ENCODE peak calls at places on chromosome 9, in nine cellular contexts. L is ovary; S is heart left ventricle; P is CD8-positive, alpha-beta T cell; Z is neural progenitor cell; J is HCT116; E is Peyer's patch; M is esophagus muscularis mucosa; U is NT2/D1. V is an unnamed sample. For H3K4me1, the result is how much of the 10 kb centered on the place peaks cover.

GRCh38 chr9:21096172-21096900 is 18.6 kb upstream of the IFNB1 start:
- DNase-seq in L (peak), S (no peak), P (no peak), Z (no peak), J (no peak), E (no peak), M (peak), U (no peak), V (peak)

GRCh38 chr9:131282688-131283422 is 6.5 kb upstream of the FAM78A start:
- DNase-seq in L (no peak), S (peak), P (no peak), Z (peak), J (no peak), E (no peak), M (no peak), U (peak), V (no peak)

GRCh38 chr9:94269264-94269663 is 10.2 kb downstream of the ZNF169 start:
- DNase-seq in L (no peak), S (no peak), P (no peak), Z (no peak), J (no peak), E (no peak), M (no peak), U (no peak), V (no peak)

GRCh38 chr9:70791936-70792335 is 329.5 kb downstream of the TRPM3 start:
- DNase-seq in L (no peak), S (no peak), P (no peak), Z (peak), J (no peak), E (no peak), M (peak), U (no peak), V (no peak)

GRCh38 chr9:82882744-82883143 is 180.2 kb downstream of the RASEF start:
- DNase-seq in L (no peak), S (no peak), P (no peak), Z (no peak), J (no peak), E (no peak), M (no peak), U (no peak), V (no peak)

GRCh38 chr9:3385871-3386270 is 139.9 kb downstream of the RFX3 start:
- DNase-seq in L (no peak), S (no peak), P (no peak), Z (no peak), J (no peak), E (no peak), M (no peak), U (no peak), V (no peak)

GRCh38 chr9:5441043-5441442 is 3.3 kb upstream of the PLGRKT start:
- DNase-seq in L (no peak), S (no peak), P (no peak), Z (no peak), J (no peak), E (no peak), M (no peak), U (no peak), V (no peak)

GRCh38 chr9:12859704-12860251 is 85.0 kb downstream of the LURAP1L start:
- DNase-seq in L (no peak), S (no peak), P (no peak), Z (no peak), J (peak), E (no peak), M (no peak), U (no peak), V (no peak)

GRCh38 chr9:131608469-131609115 is 63.3 kb downstream of the PRRT1B start:
- DNase-seq in L (peak), S (peak), P (no peak), Z (peak), J (peak), E (no peak), M (peak), U (peak), V (no peak)

GRCh38 chr9:21668504-21668903 is 133.9 kb upstream of the MTAP start:
- DNase-seq in L (no peak), S (no peak), P (no peak), Z (no peak), J (no peak), E (no peak), M (no peak), U (no peak), V (no peak)

GRCh38 chr9:126499005-126499910 is 114.5 kb upstream of the LMX1B start:
- DNase-seq in L (peak), S (no peak), P (no peak), Z (peak), J (no peak), E (no peak), M (no peak), U (no peak), V (no peak)

GRCh38 chr9:4979224-4979623 is 5.8 kb upstream of the JAK2 start:
- DNase-seq in L (no peak), S (no peak), P (no peak), Z (no peak), J (no peak), E (no peak), M (no peak), U (no peak), V (no peak)

GRCh38 chr9:101443358-101443757 is 7.8 kb upstream of the ALDOB start:
- DNase-seq in L (no peak), S (peak), P (no peak), Z (no peak), J (no peak), E (peak), M (no peak), U (no peak), V (no peak)

GRCh38 chr9:7284517-7284916 is 515.1 kb downstream of the DMAC1 start:
- DNase-seq in L (no peak), S (no peak), P (no peak), Z (peak), J (no peak), E (no peak), M (no peak), U (peak), V (no peak)

GRCh38 chr9:1052908-1053590 is 2.9 kb downstream of the DMRT2 start:
- DNase-seq in L (no peak), S (no peak), P (no peak), Z (no peak), J (no peak), E (no peak), M (no peak), U (no peak), V (no peak)

GRCh38 chr9:35431467-35431866 is 58.4 kb upstream of the RUSC2 start:
- DNase-seq in L (no peak), S (no peak), P (no peak), Z (no peak), J (no peak), E (no peak), M (no peak), U (no peak), V (no peak)

GRCh38 chr9:79287152-79287766 is 284.5 kb upstream of the TLE4 start:
- DNase-seq in L (no peak), S (no peak), P (no peak), Z (peak), J (no peak), E (no peak), M (no peak), U (no peak), V (no peak)

GRCh38 chr9:94586316-94586715 is 7.3 kb downstream of the FBP2 start:
- DNase-seq in L (no peak), S (no peak), P (no peak), Z (no peak), J (no peak), E (no peak), M (no peak), U (no peak), V (no peak)

GRCh38 chr9:127583605-127584053 is 28.4 kb upstream of the STXBP1 start:
- DNase-seq in L (no peak), S (no peak), P (no peak), Z (no peak), J (no peak), E (no peak), M (no peak), U (no peak), V (no peak)

GRCh38 chr9:136052433-136052880 is 42.6 kb downstream of the NACC2 start:
- DNase-seq in L (peak), S (no peak), P (no peak), Z (peak), J (no peak), E (no peak), M (no peak), U (no peak), V (no peak)

GRCh38 chr9:21687351-21687750 is 115.1 kb upstream of the MTAP start:
- DNase-seq in L (no peak), S (no peak), P (no peak), Z (no peak), J (no peak), E (no peak), M (no peak), U (no peak), V (no peak)

GRCh38 chr9:38639577-38639940 is 19.2 kb upstream of the ANKRD18A start:
- DNase-seq in L (no peak), S (no peak), P (no peak), Z (no peak), J (no peak), E (no peak), M (peak), U (no peak), V (no peak)
- H3K4me3 ChIP-seq in L (no peak), S (no peak), P (no peak), Z (no peak), J (no peak), E (no peak), M (no peak), U (no peak), V (no peak)

GRCh38 chr9:89342213-89342612 is 23.9 kb downstream of the SECISBP2 start:
- DNase-seq in L (no peak), S (no peak), P (no peak), Z (no peak), J (no peak), E (no peak), M (peak), U (no peak), V (no peak)

GRCh38 chr9:89340332-89340731 is 22.0 kb downstream of the SECISBP2 start:
- DNase-seq in L (no peak), S (no peak), P (no peak), Z (no peak), J (no peak), E (no peak), M (peak), U (no peak), V (no peak)

GRCh38 chr9:89339807-89340206 is 21.5 kb downstream of the SECISBP2 start:
- DNase-seq in L (no peak), S (no peak), P (no peak), Z (no peak), J (no peak), E (no peak), M (no peak), U (no peak), V (no peak)

GRCh38 chr9:89345476-89345875 is 27.2 kb downstream of the SECISBP2 start:
- DNase-seq in L (no peak), S (no peak), P (no peak), Z (no peak), J (no peak), E (no peak), M (peak), U (no peak), V (no peak)

GRCh38 chr9:89342948-89343347 is 24.6 kb downstream of the SECISBP2 start:
- DNase-seq in L (no peak), S (no peak), P (no peak), Z (no peak), J (no peak), E (no peak), M (no peak), U (no peak), V (no peak)
- H3K4me1 ChIP-seq in L (under half), S (under half), P (under half), Z (under half), J (under half), E (under half), M (under half), U (under half), V (under half)

DNA sequence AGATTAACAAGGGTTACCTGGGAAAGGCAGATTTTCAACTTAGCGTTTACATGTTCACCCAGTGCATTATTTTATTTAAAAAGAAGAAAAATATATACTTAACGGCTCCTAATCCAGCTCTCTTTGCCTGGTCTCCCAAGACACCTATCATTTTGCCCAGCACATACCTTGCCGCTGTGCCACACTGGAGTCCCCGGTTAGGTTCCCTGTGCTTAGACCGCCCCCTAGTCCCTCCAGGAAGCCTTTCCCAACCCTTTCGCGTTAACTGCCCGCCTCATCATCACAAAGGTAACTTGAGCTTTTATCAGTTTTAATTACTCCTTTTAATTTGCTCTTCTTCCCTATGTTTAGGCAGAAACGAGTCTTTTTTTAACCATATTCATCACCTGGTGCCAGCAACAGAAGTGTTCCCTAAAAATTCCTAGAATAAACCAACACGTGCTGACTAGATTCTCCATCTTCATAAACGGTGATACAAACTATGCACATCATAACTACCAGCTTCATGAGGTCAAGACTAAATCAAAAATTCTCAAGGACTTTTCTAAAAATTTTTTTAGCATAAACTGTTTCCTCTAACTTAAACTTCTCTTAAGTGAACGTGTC is 19.7 kb downstream of the DNAJA1 start:
- DNase-seq in L (no peak), S (no peak), P (no peak), Z (peak), J (no peak), E (peak), M (no peak), U (peak), V (no peak)
- H3K4me3 ChIP-seq in L (peak), S (peak), P (peak), Z (peak), J (no peak), E (peak), M (peak), U (peak), V (no peak)

DNA sequence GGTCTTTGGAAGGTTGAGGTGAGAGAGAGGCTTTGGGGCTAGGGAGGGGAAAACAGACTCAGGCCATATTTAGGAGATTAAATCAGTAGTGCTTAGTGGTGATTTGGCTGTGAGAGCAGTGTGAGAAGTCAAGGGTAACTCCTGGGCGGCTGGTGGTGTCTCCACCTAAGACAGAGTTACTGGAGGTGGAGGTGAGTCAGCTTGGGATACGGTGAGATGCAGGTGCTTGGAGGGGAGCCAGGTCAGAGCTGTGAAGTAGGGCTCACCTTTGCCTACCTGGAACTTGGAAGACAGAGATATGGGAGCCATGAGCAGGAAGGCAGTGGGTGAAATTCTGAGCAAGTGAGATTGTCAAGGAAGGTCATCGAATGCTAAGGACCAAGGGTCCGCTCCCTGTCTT is 24.5 kb downstream of the RGS3 start:
- DNase-seq in L (no peak), S (no peak), P (no peak), Z (no peak), J (no peak), E (peak), M (no peak), U (no peak), V (no peak)
- H3K4me1 ChIP-seq in L (under half), S (half or more), P (under half), Z (under half), J (under half), E (under half), M (half or more), U (under half), V (under half)

GRCh38 chr9:87746186-87746585 is 20.3 kb downstream of the CTSL start:
- DNase-seq in L (no peak), S (no peak), P (no peak), Z (no peak), J (no peak), E (no peak), M (no peak), U (no peak), V (no peak)
- H3K4me3 ChIP-seq in L (no peak), S (no peak), P (no peak), Z (no peak), J (no peak), E (no peak), M (no peak), U (no peak), V (no peak)

DNA sequence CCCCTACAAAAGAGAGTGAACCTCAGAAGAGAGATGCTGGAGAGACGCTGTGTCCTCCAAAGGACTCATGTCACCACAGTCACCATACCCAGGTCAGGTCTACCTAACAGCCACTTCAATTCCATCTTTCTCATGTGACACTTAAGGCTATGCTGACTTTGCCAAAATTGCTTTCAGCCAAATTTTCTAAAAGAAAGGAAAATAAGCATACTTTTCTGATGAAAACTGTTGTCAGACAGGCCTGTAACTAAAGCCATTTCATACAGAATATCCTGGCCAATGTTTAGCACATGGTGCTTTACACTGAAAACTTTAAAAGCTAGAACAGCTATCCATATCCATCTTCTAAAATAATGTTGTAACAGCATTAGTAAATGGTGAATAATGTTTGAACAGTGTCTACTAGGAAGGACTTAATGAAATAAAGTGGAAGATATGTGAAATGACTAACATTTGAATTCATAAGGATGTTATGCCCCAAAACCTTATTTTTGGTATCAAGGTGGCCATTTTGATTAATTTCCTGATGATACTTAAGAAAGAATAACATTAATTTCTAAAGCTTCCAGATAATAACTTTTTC is 97.2 kb downstream of the NFIB start:
- DNase-seq in L (no peak), S (no peak), P (no peak), Z (no peak), J (no peak), E (no peak), M (no peak), U (no peak), V (no peak)
- H3K4me1 ChIP-seq in L (under half), S (half or more), P (under half), Z (under half), J (under half), E (under half), M (half or more), U (under half), V (under half)

DNA sequence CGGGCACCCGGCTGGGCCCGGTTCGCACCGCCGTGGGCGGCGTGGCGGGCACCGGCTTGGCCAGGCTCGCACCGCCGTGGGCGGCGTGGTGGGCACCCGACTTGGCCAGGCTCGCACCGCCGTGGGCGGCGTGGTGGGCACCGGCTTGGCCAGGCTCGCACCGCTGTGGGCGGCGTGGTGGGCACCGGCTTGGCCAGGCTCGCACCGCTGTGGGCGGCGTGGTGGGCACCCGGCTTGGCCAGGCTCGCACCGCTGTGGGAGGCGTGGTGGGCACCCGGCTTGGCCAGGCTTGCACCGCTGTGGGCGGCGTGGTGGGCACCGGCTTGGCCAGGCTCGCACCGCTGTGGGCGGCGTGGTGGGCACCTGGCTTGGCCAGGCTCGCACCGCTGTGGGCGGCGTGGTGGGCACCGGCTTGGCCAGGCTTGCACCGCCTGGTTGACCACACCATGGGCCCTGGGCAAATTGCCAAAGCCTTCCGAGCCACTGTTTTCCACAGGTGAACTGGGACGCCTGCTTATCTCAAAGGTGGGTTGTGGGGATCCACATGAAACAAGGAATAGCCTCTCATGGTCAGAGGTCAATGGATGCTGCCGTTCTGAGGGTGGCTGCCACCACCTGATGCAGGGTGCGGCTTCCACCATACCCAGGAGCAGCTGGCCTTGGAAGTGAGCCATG is 28.2 kb downstream of the ADAMTSL2 start:
- DNase-seq in L (no peak), S (no peak), P (no peak), Z (no peak), J (no peak), E (no peak), M (no peak), U (no peak), V (no peak)
- H3K4me3 ChIP-seq in L (no peak), S (no peak), P (no peak), Z (no peak), J (no peak), E (no peak), M (no peak), U (no peak), V (no peak)

GRCh38 chr9:68842568-68842967 is 137.5 kb downstream of the PIP5K1B start:
- DNase-seq in L (no peak), S (no peak), P (no peak), Z (no peak), J (no peak), E (no peak), M (no peak), U (no peak), V (no peak)

GRCh38 chr9:68844196-68844595 is 139.2 kb downstream of the PIP5K1B start:
- DNase-seq in L (no peak), S (no peak), P (no peak), Z (no peak), J (no peak), E (no peak), M (no peak), U (no peak), V (no peak)

GRCh38 chr9:68847765-68848164 is 142.7 kb downstream of the PIP5K1B start:
- DNase-seq in L (no peak), S (no peak), P (no peak), Z (no peak), J (no peak), E (no peak), M (no peak), U (no peak), V (no peak)

GRCh38 chr9:68843239-68843638 is 138.2 kb downstream of the PIP5K1B start:
- DNase-seq in L (no peak), S (no peak), P (no peak), Z (no peak), J (no peak), E (no peak), M (no peak), U (no peak), V (no peak)

DNA sequence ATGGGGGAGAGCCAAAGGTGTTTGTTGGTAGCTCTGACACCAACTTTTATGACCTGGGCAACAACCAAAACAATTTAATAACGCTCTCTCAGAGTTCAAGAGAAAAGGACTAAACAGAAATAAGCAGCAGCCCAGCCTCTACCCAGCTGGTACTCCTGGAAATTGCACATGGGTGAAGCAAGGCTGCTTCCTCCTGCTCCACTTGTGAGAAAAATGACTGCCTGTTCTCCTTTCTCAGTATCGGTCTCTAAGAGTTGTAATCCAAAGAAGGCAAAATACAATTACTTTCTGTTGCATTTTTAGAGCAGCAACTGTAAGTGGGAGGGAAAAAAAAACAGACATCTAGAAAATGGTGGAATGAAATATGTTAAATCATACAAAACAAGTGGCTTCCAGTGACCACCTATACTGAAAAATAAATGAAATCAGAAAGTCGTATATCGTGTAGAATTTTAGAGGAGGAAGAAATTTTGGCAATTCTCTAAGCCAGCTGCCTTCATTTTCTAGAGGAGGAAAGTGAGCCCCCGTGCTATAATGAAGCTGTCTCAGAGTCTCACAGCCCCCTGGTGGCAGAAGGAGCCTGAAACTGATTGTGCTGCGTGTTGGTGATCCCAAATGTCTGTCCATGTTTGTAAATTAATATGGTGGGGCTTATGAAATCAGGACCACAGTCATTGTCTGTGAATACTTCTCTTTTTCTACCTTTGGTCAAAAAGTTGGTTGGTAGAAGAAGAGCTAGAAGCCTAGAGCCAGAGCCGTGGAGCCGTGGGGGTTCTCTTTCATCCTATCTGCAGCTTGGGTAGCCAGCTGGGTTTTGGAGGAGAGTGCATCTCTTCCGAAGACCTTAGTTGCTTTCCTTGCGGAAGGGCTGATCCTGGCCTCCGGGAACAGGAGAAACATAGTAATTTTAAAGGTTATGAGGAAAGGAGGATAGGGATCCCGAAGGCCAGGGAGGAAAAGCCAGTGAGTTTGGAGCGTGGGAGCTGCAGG is 139.9 kb downstream of the PIP5K1B start:
- DNase-seq in L (peak), S (no peak), P (no peak), Z (peak), J (peak), E (peak), M (no peak), U (peak), V (no peak)
- H3K4me1 ChIP-seq in L (under half), S (under half), P (under half), Z (under half), J (under half), E (under half), M (under half), U (under half), V (under half)